ENCODE peak calls at places on chromosomes 6 and 20, in five cellular contexts. W is IMR-90, Q is H9, L is mesendoderm, O is trophoblast cell. X is an unnamed sample.

GRCh38 chr20:20594171-20594530 is 118.3 kb downstream of the RALGAPA2 start:
- DNase-seq in L (peak; percentile 29), O (peak; percentile 66), W (peak; percentile 50), Q (no peak), X (peak; percentile 49)

GRCh38 chr6:108630050-108630714 is 69.5 kb downstream of the FOXO3 start:
- DNase-seq in L (peak; percentile 31), W (peak; percentile 35), Q (no peak), O (peak; percentile 15), X (no peak)

GRCh38 chr6:28215425-28215824 is 9.7 kb upstream of the ZSCAN9 start:
- DNase-seq in W (peak; percentile 7), O (no peak), Q (no peak), L (no peak), X (no peak)

GRCh38 chr6:18632670-18633410 is 245.7 kb downstream of the RNF144B start:
- DNase-seq in O (peak; percentile 35), L (peak; percentile 14), Q (no peak), W (peak; percentile 7), X (peak; percentile 54)

GRCh38 chr6:139483082-139483481 is 108.6 kb upstream of the CITED2 start:
- DNase-seq in W (no peak), O (no peak), L (peak; percentile 95), Q (peak; percentile 79), X (no peak)

GRCh38 chr20:38435555-38435939 is 419 bp upstream of the SNHG17 start:
- DNase-seq in Q (no peak), L (peak; percentile 16), W (peak; percentile 75), O (peak; percentile 63), X (peak; percentile 47)

GRCh38 chr6:157323924-157324276 is 581 bp upstream of the TMEM242 start:
- DNase-seq in O (peak; percentile 76), Q (peak; percentile 84), W (peak; percentile 81), L (peak; percentile 92), X (peak; percentile 89)

GRCh38 chr6:36362551-36363389 is 24.7 kb downstream of the ETV7 start:
- DNase-seq in O (no peak), W (no peak), L (no peak), Q (no peak), X (no peak)

GRCh38 chr20:10646886-10647420 is 26.8 kb downstream of the JAG1 start:
- DNase-seq in L (no peak), W (no peak), Q (no peak), O (no peak), X (no peak)

GRCh38 chr20:34515484-34516037 is 661 bp upstream of the DYNLRB1 start:
- DNase-seq in W (peak; percentile 47), L (peak; percentile 95), Q (peak; percentile 92), O (peak; percentile 76), X (peak; percentile 65)

GRCh38 chr20:25486377-25486776 is 78.9 kb downstream of the GINS1 start:
- DNase-seq in O (no peak), W (peak; percentile 40), Q (no peak), L (no peak), X (no peak)

GRCh38 chr6:38152620-38153019 is 333.1 kb downstream of the ZFAND3 start:
- DNase-seq in O (no peak), Q (no peak), L (no peak), W (no peak), X (no peak)

GRCh38 chr20:53080969-53081871 is 109.1 kb downstream of the TSHZ2 start:
- DNase-seq in Q (no peak), O (peak; percentile 29), W (peak; percentile 27), L (peak; percentile 8), X (peak; percentile 84)

GRCh38 chr20:35463455-35464300 is 8.3 kb downstream of the CEP250 start:
- DNase-seq in Q (peak; percentile 66), W (peak; percentile 71), L (peak; percentile 84), O (peak; percentile 82), X (peak; percentile 73)

GRCh38 chr6:125201961-125202729 is 48.6 kb downstream of the TPD52L1 start:
- DNase-seq in L (peak; percentile 36), O (peak; percentile 89), Q (no peak), W (peak; percentile 94), X (peak; percentile 90)

GRCh38 chr6:92667843-92668242 is 751.5 kb downstream of the EPHA7 start:
- DNase-seq in W (peak; percentile 18), O (peak; percentile 50), Q (no peak), L (peak; percentile 3), X (peak; percentile 12)

GRCh38 chr6:37783831-37784584 is 35.5 kb upstream of the ZFAND3 start:
- DNase-seq in W (no peak), Q (no peak), O (no peak), L (peak; percentile 45), X (peak; percentile 57)

GRCh38 chr6:42368156-42368555 is 83.6 kb downstream of the TRERF1 start:
- DNase-seq in L (no peak), Q (no peak), W (no peak), O (no peak), X (no peak)

GRCh38 chr6:7914991-7915789 is 4.6 kb upstream of the TXNDC5 start:
- DNase-seq in Q (no peak), W (peak; percentile 37), O (no peak), L (no peak), X (peak; percentile 50)

GRCh38 chr6:83824831-83825230 is 28.3 kb upstream of the RIPPLY2 start:
- DNase-seq in L (peak; percentile 60), Q (no peak), O (no peak), W (no peak), X (peak; percentile 35)

GRCh38 chr6:2237001-2237400 is 8.4 kb downstream of the GMDS start:
- DNase-seq in L (no peak), W (peak; percentile 98), Q (no peak), O (no peak), X (peak; percentile 41)

DNA sequence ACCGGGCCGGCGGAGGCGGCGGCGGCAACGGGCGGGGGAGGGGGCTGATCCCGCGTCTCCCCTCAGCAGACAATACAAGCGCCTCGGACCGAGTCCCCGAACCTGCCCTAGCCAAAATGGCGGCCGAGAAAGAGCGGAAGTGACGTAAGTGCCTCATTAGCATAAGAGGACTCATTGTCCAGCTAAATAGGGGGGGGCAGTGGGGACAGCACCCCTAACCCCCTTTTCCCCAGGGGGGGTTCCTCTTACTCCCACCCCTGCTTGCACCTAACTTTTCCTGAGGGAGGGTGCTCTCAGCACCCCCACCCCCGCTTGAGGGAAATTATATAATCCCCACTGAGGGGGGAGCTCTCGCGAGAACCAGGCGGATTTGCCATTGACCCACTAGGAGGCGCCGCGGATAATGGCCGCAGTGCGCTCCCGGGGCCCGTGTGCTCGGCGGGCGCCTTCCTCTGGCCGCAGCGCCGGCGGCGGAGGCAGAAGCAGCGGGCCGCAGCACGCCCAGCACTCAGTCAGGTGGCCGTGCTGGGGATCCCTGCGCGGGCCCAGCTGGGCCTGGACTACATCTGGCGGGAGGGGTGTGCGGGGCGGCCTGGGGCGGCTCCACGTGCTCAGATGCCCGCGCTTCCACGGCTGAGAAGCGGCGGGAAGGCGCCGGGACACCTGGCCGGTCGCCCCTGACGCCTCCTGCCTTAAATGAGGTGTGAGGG is at the start of gene ADNP:
- DNase-seq in W (peak; percentile 86), O (peak; percentile 93), Q (peak; percentile 92), L (peak; percentile 98), X (peak; percentile 93)
- H2BK5ac ChIP-seq in W (peak within 1 kb of the TSS; percentile 95), O (peak within 1 kb of the TSS; percentile 97), Q (no peak within 1 kb of the TSS), L (peak within 1 kb of the TSS; percentile 91), X (peak within 1 kb of the TSS; percentile 99)

DNA sequence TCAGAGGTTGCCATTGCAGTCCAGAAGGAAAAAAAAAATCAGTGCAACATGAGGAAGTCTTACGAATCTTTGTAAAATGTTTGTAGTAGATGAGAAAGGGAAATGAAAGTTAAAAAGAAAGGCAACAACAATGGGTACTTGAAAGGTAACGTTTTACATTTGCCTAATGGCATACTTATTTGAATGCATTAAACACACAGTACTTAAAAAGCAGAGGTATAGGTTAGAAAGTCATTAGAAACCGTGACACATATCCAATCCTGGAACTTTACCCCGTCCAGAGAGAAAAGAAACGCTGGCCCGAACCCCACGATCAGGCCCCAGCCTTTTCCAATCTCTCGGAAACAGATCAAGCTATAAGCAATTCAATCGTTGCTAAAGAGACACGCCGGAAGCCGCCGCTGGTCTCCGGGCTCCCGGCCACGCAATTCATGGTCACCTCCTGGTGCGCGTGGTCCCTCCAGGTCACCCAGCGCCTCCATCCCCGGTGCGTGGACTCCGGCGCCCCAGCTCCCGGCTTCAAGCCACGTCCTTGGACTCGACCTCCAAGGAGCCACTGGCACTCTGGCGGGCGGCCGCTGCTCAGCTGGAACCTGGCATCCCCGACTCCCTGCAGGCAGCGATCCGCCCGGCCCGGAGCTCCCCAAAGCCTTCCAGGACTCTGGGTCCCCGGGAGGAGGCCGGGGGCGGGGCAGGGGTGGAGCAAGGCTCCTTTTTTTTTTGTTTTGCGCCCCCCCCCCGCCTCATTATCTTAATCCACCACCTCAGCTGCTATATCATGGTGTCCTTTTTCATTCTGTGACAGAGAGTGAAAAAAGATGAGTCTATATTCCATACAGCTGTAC is at the start of gene SLC18B1:
- DNase-seq in W (peak; percentile 26), L (peak; percentile 65), Q (peak; percentile 67), O (peak; percentile 61), X (peak; percentile 61)
- H4K8ac ChIP-seq in W (no peak within 1 kb of the TSS), L (peak within 1 kb of the TSS; percentile 28), Q (no peak within 1 kb of the TSS), O (peak within 1 kb of the TSS; percentile 92), X (peak within 1 kb of the TSS; percentile 77)

GRCh38 chr20:46407671-46407996 is 1.2 kb upstream of the ELMO2 start:
- DNase-seq in W (no peak), Q (no peak), O (no peak), L (no peak), X (no peak)

GRCh38 chr20:46402236-46402886 is 4.1 kb downstream of the ELMO2 start:
- DNase-seq in W (peak; percentile 27), L (no peak), Q (no peak), O (no peak), X (peak; percentile 80)

GRCh38 chr20:46408281-46408731 is 1.9 kb upstream of the ELMO2 start:
- DNase-seq in W (no peak), O (no peak), Q (no peak), L (no peak), X (no peak)

GRCh38 chr20:46406986-46407670 is 713 bp upstream of the ELMO2 start:
- DNase-seq in W (peak; percentile 15), O (peak; percentile 16), Q (no peak), L (no peak), X (no peak)

DNA sequence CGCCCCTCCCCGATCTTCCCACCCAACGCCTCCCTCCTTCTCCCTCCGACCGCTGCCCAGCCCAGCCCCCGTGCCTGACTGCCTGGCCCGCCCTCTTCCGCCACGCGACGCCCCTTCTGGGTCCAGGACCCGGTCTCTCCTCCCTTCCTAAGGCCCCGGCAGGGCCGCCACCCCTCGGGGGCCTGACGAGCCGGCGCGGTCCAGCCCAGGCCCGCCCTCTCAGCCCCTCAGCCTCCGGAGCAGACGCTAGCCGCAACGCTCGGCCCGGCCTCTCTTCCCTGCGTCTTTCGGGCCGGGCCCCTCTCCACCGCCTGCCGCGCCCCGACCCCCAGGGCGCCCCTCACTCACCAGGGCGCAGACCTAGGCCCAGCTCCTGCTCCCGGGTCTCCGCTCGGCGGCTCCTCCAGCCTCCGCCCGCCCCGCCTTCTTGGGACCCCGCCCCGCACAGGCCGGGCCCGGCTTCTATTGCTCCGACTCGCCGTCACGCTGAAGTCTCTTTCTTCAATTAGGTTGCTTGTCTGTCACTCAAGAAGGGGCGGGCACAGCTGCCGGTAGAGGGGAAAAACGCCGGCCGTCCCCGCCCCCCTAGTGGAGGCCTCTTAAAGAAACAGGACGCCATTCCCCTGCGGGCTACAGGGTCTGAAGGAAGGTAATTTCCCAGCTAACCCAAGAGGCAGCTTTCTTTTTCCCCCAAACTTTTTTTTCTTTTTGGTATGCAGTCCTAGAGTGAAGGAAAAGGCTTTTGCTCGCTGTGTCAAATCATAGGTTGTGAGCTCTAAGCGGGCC is at the start of gene ELMO2:
- DNase-seq in Q (peak; percentile 97), W (peak; percentile 95), L (peak; percentile 99), O (peak; percentile 97), X (peak; percentile 98)
- H2BK5ac ChIP-seq in Q (no peak within 1 kb of the TSS), W (peak within 1 kb of the TSS; percentile 80), L (peak within 1 kb of the TSS; percentile 85), O (peak within 1 kb of the TSS; percentile 70), X (peak within 1 kb of the TSS; percentile 71)

DNA sequence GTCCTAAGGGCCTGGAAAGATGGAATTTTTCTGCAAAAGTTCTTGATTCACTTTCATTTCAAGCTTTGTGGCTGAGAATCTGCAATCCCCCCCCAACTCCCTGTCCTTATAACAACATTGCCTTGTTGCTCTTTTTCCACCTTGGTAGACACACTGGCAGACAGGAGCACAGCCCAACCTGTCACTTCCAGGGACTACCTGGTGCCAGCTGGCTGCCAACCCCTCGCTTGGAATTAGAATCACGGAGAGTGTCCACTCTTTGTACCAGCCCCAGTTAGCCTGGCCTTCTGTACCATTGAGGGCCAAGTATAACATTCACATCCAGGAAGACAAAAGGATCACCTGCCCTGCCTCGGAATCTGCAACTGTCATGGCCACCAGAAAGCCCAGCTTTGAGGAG is 74.7 kb downstream of the POPDC3 start:
- DNase-seq in Q (no peak), O (no peak), L (no peak), W (no peak), X (no peak)
- H4K8ac ChIP-seq in Q (no peak overlapping the region), O (no peak overlapping the region), L (no peak overlapping the region), W (no peak overlapping the region), X (no peak overlapping the region)

X was measured in mesenchymal stem cell.